ENCODE peak calls at places on chromosomes 11 and 22, in five cellular contexts. B is GM20000, H is AG10803, A is fibroblast of lung, J is chondrocyte. S is an unnamed sample.
A peak's percentile ranks its signal among the peaks of the same experiment; 100 is the strongest.

GRCh38 chr11:125082611-125083311 is 19.7 kb downstream of the SLC37A2 start:
- DNase-seq in H (peak; percentile 66), J (peak; percentile 43), B (no peak), A (peak; percentile 81), S (no peak)

GRCh38 chr22:17559188-17559587 is 4.1 kb upstream of the SLC25A18 start:
- DNase-seq in B (no peak), J (no peak), H (no peak), A (no peak), S (no peak)

GRCh38 chr11:19244084-19244483 is 3.3 kb upstream of the E2F8 start:
- DNase-seq in B (no peak), H (peak; percentile 48), J (no peak), A (no peak), S (no peak)

GRCh38 chr11:114259124-114259526 is 37.1 kb upstream of the NNMT start:
- DNase-seq in H (no peak), B (no peak), A (no peak), J (no peak), S (no peak)

GRCh38 chr11:23311986-23312940 is 452.0 kb upstream of the CCDC179 start:
- DNase-seq in H (peak; percentile 27), J (no peak), B (no peak), A (peak; percentile 86), S (no peak)

GRCh38 chr11:66386171-66387069 is 14.9 kb upstream of the SLC29A2 start:
- DNase-seq in J (no peak), H (peak; percentile 84), B (peak; percentile 72), A (peak; percentile 64), S (peak; percentile 73)

GRCh38 chr11:10257478-10257877 is 36.5 kb downstream of the SBF2 start:
- DNase-seq in A (no peak), H (no peak), B (no peak), J (no peak), S (no peak)

GRCh38 chr11:113579292-113579940 is 104.2 kb upstream of the DRD2 start:
- DNase-seq in J (no peak), A (no peak), H (no peak), B (no peak), S (no peak)

GRCh38 chr22:27501191-27501936 is 300.2 kb downstream of the MN1 start:
- DNase-seq in B (no peak), J (no peak), H (no peak), A (no peak), S (no peak)

GRCh38 chr22:19879996-19880785 is 25.5 kb upstream of the GNB1L start:
- DNase-seq in A (no peak), B (no peak), H (no peak), J (peak; percentile 89), S (no peak)

GRCh38 chr22:35397095-35397904 is 2.6 kb upstream of the MCM5 start:
- DNase-seq in J (no peak), A (peak; percentile 13), B (no peak), H (no peak), S (no peak)

GRCh38 chr22:17774928-17775675 is 833 bp upstream of the BID start:
- DNase-seq in H (no peak), B (no peak), A (no peak), J (no peak), S (no peak)

GRCh38 chr22:36411589-36412258 is 24.0 kb upstream of the MYH9 start:
- DNase-seq in B (no peak), A (no peak), H (no peak), J (no peak), S (no peak)

GRCh38 chr11:26905368-26905767 is 88.5 kb upstream of the FIBIN start:
- DNase-seq in B (no peak), J (no peak), A (peak; percentile 51), H (peak; percentile 49), S (no peak)

GRCh38 chr11:1228921-1229451 is 6.1 kb downstream of the MUC5B start:
- DNase-seq in H (no peak), A (no peak), J (peak; percentile 87), B (peak; percentile 43), S (no peak)

DNA sequence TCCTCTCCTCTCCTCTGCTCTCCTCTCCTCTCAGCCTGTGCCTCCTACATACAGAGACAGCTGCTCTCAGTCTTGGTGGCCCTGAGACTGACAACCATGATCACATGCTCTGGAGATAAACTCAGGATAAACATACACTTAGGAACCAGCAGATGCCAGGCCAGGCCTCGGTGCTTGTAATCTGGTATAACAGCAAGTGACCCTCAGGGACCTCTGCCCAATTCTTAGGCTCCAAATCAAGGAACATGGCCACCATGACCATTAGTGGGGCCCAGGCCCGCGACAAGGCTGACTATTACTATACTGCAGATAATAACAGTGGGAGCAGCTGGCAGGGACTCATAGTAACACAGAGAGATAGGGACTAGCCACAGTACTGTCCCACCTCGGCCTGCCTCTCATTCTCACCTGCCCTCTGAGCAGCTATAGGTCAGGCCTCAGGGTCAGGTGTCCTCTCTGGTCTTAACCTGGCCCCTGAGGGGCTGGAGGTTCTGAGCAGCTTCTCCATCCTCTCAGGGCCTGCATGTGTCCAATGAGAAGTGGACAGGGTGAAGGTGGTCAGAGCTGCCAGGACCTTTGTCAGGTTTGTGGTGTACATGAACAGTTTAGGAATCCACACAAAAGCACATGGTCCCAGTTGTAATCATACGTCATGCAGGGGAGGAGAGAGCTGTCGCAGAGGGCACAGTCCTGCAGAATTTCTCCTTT is 106.1 kb downstream of the GGTLC2 start:
- DNase-seq in B (no peak), A (no peak), H (no peak), J (no peak), S (no peak)
- TF ChIP-seq CTCF in B (no peak), A (no peak), H (no peak), J (no peak), S (no peak)

GRCh38 chr11:61695917-61696316 is 15.7 kb downstream of the DAGLA start:
- DNase-seq in J (no peak), B (peak; percentile 68), A (peak; percentile 78), H (peak; percentile 59), S (no peak)
- TF ChIP-seq CTCF in J (peak; percentile 58), B (no peak), A (no peak), H (peak; percentile 13), S (no peak)

GRCh38 chr11:11867720-11868119 is 25.9 kb downstream of the USP47 start:
- DNase-seq in B (no peak), H (no peak), J (no peak), A (no peak), S (no peak)
- TF ChIP-seq CTCF in B (no peak), H (no peak), J (no peak), A (no peak), S (no peak)

DNA sequence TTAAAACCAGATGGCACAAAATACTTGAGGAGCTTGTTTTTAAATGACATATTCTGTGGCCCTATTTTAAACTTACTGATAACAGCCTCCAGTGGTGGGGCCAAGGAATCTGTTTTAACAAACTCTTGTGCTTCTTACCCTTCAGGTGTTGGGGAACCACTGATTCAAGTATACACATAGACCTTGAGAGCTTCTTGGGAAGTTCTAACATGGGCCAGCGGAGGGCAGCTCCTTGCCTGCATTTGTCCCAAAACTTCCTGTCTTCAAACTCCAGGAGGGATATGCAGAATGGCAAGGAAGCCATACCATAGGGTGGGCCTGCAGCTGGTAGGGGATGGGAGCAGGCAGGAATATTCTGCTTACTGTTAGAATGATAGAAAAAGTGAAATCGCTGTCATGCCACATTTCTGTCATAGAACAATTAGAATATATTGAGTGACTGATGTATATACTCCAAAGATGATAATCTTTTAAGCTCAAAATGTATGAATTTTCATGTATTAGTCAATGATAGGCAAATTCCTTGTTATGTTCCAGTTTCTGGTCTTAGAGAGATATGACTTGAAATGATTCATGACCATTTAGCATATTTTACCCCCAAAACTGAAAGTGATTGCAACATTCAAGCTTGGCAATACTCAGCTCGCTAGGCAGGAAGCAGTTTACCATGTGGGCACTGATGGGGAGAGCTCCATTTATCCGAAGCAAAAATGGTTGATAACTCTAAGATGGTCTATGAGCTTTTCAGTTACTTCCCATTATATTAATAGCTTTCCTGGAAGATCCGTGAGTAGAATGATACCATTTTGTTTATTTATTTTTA is 9.2 kb downstream of the EXT2 start:
- DNase-seq in H (no peak), B (no peak), A (no peak), J (no peak), S (no peak)
- TF ChIP-seq CTCF in H (no peak), B (no peak), A (no peak), J (peak; percentile 16), S (no peak)

GRCh38 chr11:85810871-85811611 is at the start of gene SYTL2:
- DNase-seq in A (peak; percentile 61), B (peak; percentile 79), J (no peak), H (peak; percentile 51), S (peak; percentile 32)
- TF ChIP-seq CTCF in A (no peak), B (no peak), J (peak; percentile 44), H (no peak), S (no peak)

DNA sequence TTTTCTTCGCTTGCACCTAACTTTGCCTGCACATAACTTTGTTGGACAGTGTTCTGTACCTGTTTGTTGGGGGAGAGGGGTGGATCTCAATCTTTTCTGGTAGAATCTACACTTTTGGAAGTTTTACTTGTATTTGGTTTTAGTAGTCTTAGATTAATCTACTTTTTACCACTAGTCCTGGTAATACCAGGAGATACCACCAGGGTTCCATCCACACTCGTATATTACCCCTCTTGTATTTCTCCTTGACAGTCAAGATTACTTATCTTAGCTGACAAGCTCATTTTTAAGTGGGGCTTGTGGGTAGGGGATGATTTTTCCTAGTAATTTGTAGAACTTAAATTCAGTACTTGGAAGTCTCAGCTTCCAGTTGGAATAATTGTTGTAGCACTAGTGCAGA is 37.3 kb upstream of the TECTA start:
- DNase-seq in H (no peak), B (no peak), J (no peak), A (no peak), S (no peak)
- TF ChIP-seq CTCF in H (peak; percentile 47), B (no peak), J (peak; percentile 60), A (peak; percentile 35), S (peak; percentile 41)

DNA sequence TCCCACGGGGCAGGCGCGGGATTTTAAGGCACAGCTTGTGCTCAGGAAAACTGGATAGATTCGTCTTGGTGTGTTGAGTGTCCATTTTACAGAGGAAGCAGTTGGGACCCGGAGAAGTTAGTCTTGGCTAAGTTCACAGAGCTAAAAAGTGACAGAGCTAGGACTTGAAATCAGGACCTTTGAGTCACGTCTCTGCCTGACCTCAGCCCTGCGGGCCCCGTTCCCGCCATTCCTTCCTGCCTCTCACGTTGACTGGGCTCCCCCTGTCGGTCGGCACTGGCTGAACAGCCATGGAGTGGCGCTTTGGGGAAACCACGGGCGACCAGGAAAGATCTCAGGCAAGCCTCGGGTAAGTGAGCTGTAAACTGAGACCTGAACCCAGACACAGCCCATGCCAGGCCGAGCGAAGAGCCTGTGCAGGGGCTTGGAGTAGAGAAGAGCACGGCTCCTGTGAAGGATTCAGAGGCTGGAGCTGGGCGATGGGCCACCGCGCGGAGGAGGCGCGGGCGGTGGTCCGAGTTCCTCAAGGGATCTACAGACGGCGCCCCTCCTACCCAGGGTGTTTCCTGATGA is 54.1 kb downstream of the WNT11 start:
- DNase-seq in A (peak; percentile 66), J (no peak), B (peak; percentile 87), H (peak; percentile 74), S (peak; percentile 70)
- TF ChIP-seq CTCF in A (peak; percentile 73), J (peak; percentile 97), B (peak; percentile 96), H (peak; percentile 96), S (peak; percentile 94)

S was measured in progenitor cell of endocrine pancreas.